ENCODE peak calls at places on chromosome 11, in nine cellular contexts. J, W, R, Q, U, L, M, P and Z are unnamed samples. For H3K27me3, the result is how much of the 10 kb centered on the place peaks cover.

GRCh38 chr11:107732327-107733051 is 20.6 kb upstream of the SLN start:
- DNase-seq in J (no peak), W (no peak), R (no peak), Q (no peak), U (no peak), L (no peak), M (no peak), P (no peak), Z (no peak)

GRCh38 chr11:88188251-88189030 is 13.2 kb upstream of the RAB38 start:
- DNase-seq in J (no peak), W (peak), R (no peak), Q (no peak), U (no peak), L (peak), M (no peak), P (no peak), Z (no peak)

GRCh38 chr11:27218498-27219038 is 144.4 kb downstream of the CCDC34 start:
- DNase-seq in J (peak), W (peak), R (no peak), Q (no peak), U (no peak), L (no peak), M (no peak), P (no peak), Z (peak)

GRCh38 chr11:117819096-117820040 is 5.2 kb downstream of the FXYD2 start:
- DNase-seq in J (peak), W (peak), R (no peak), Q (no peak), U (peak), L (peak), M (no peak), P (no peak), Z (no peak)

GRCh38 chr11:27293500-27294417 is 69.3 kb downstream of the CCDC34 start:
- DNase-seq in J (peak), W (peak), R (no peak), Q (no peak), U (no peak), L (no peak), M (no peak), P (no peak), Z (peak)

GRCh38 chr11:94020777-94021615 is at the start of gene HEPHL1:
- DNase-seq in J (peak), W (peak), R (no peak), Q (no peak), U (no peak), L (no peak), M (no peak), P (no peak), Z (peak)

GRCh38 chr11:79263001-79263400 is 177.8 kb downstream of the TENM4 start:
- DNase-seq in J (peak), W (peak), R (no peak), Q (no peak), U (no peak), L (no peak), M (no peak), P (no peak), Z (no peak)

GRCh38 chr11:44286268-44286880 is 23.6 kb downstream of the ALX4 start:
- DNase-seq in J (peak), W (peak), R (peak), Q (peak), U (peak), L (peak), M (no peak), P (no peak), Z (no peak)

GRCh38 chr11:122062763-122063162 is 53.3 kb downstream of the BLID start:
- DNase-seq in J (no peak), W (no peak), R (no peak), Q (no peak), U (no peak), L (no peak), M (no peak), P (no peak), Z (no peak)

GRCh38 chr11:116887909-116888556 is 50.6 kb upstream of the APOA1 start:
- DNase-seq in J (peak), W (peak), R (no peak), Q (no peak), U (no peak), L (no peak), M (no peak), P (no peak), Z (no peak)

GRCh38 chr11:8220261-8221024 is 43.2 kb downstream of the LMO1 start:
- DNase-seq in J (no peak), W (no peak), R (peak), Q (no peak), U (no peak), L (no peak), M (no peak), P (no peak), Z (no peak)

GRCh38 chr11:9615031-9615451 is 41.6 kb downstream of the WEE1 start:
- DNase-seq in J (peak), W (no peak), R (no peak), Q (no peak), U (no peak), L (no peak), M (no peak), P (no peak), Z (no peak)

GRCh38 chr11:15189189-15189588 is 74.5 kb downstream of the INSC start:
- DNase-seq in J (no peak), W (no peak), R (no peak), Q (no peak), U (no peak), L (no peak), M (no peak), P (no peak), Z (no peak)

GRCh38 chr11:14775897-14776296 is 116.1 kb downstream of the CYP2R1 start:
- DNase-seq in J (no peak), W (no peak), R (no peak), Q (no peak), U (no peak), L (no peak), M (no peak), P (no peak), Z (no peak)

GRCh38 chr11:8631395-8632110 is 37.5 kb upstream of the STK33 start:
- DNase-seq in J (peak), W (peak), R (no peak), Q (no peak), U (no peak), L (peak), M (no peak), P (no peak), Z (peak)

GRCh38 chr11:67632175-67632981 is 2.6 kb upstream of the NUDT8 start:
- DNase-seq in J (no peak), W (no peak), R (peak), Q (no peak), U (no peak), L (peak), M (no peak), P (no peak), Z (no peak)

GRCh38 chr11:313787-314547 is at the start of gene IFITM1:
- DNase-seq in J (peak), W (peak), R (peak), Q (peak), U (no peak), L (peak), M (peak), P (no peak), Z (peak)

GRCh38 chr11:67252831-67253239 is 13.4 kb upstream of the GRK2 start:
- DNase-seq in J (peak), W (peak), R (no peak), Q (no peak), U (no peak), L (no peak), M (no peak), P (no peak), Z (no peak)

GRCh38 chr11:130198964-130199363 is 39.4 kb downstream of the ST14 start:
- DNase-seq in J (no peak), W (no peak), R (no peak), Q (no peak), U (no peak), L (no peak), M (no peak), P (no peak), Z (no peak)

GRCh38 chr11:288328-289144 is at the start of gene PGGHG:
- DNase-seq in J (no peak), W (peak), R (peak), Q (peak), U (peak), L (peak), M (no peak), P (no peak), Z (no peak)

GRCh38 chr11:110050201-110050506 is 43.0 kb upstream of the ZC3H12C start:
- DNase-seq in J (no peak), W (no peak), R (no peak), Q (no peak), U (no peak), L (no peak), M (no peak), P (no peak), Z (no peak)

GRCh38 chr11:26442131-26442530 is 110.2 kb downstream of the ANO3 start:
- DNase-seq in J (peak), W (peak), R (no peak), Q (no peak), U (no peak), L (no peak), M (no peak), P (no peak), Z (peak)

GRCh38 chr11:17851697-17852096 is 117.1 kb downstream of the KCNC1 start:
- DNase-seq in J (no peak), W (no peak), R (no peak), Q (no peak), U (no peak), L (no peak), M (no peak), P (no peak), Z (no peak)

GRCh38 chr11:121449626-121450025 is 2.5 kb upstream of the SORL1 start:
- DNase-seq in J (no peak), W (no peak), R (no peak), Q (no peak), U (no peak), L (no peak), M (no peak), P (no peak), Z (no peak)

GRCh38 chr11:63680842-63681207 is 475 bp upstream of the RTN3 start:
- DNase-seq in J (no peak), W (peak), R (no peak), Q (no peak), U (no peak), L (peak), M (no peak), P (no peak), Z (no peak)

GRCh38 chr11:73236205-73236765 is 18.2 kb downstream of the P2RY2 start:
- DNase-seq in J (no peak), W (no peak), R (peak), Q (no peak), U (no peak), L (no peak), M (peak), P (no peak), Z (peak)

GRCh38 chr11:117076941-117077659 is 21.1 kb downstream of the SIK3 start:
- DNase-seq in J (no peak), W (no peak), R (no peak), Q (no peak), U (no peak), L (peak), M (no peak), P (no peak), Z (no peak)

GRCh38 chr11:118068206-118068944 is 8.5 kb upstream of the TMPRSS4 start:
- DNase-seq in J (no peak), W (no peak), R (no peak), Q (no peak), U (no peak), L (no peak), M (no peak), P (no peak), Z (no peak)

GRCh38 chr11:68896171-68896959 is 7.3 kb downstream of the MRPL21 start:
- DNase-seq in J (no peak), W (no peak), R (peak), Q (no peak), U (no peak), L (no peak), M (no peak), P (no peak), Z (no peak)

GRCh38 chr11:93648168-93648567 is 13.3 kb upstream of the CEP295 start:
- DNase-seq in J (peak), W (peak), R (no peak), Q (no peak), U (no peak), L (peak), M (no peak), P (no peak), Z (peak)

GRCh38 chr11:73195191-73196007 is 22.7 kb upstream of the P2RY2 start:
- DNase-seq in J (no peak), W (peak), R (no peak), Q (no peak), U (no peak), L (peak), M (peak), P (no peak), Z (peak)

GRCh38 chr11:104926771-104927470 is 28.7 kb upstream of the CASP12 start:
- DNase-seq in J (no peak), W (peak), R (no peak), Q (no peak), U (peak), L (no peak), M (no peak), P (no peak), Z (no peak)

GRCh38 chr11:121352301-121352891 is 59.8 kb downstream of the SC5D start:
- DNase-seq in J (no peak), W (no peak), R (no peak), Q (no peak), U (no peak), L (no peak), M (peak), P (no peak), Z (no peak)

GRCh38 chr11:97937501-97937900 is 1083.2 kb upstream of the CNTN5 start:
- DNase-seq in J (peak), W (peak), R (no peak), Q (no peak), U (no peak), L (no peak), M (no peak), P (no peak), Z (no peak)

GRCh38 chr11:101775033-101775432 is 139.8 kb upstream of the CEP126 start:
- DNase-seq in J (peak), W (no peak), R (no peak), Q (no peak), U (no peak), L (peak), M (no peak), P (no peak), Z (no peak)

GRCh38 chr11:11569936-11570491 is 51.8 kb downstream of the GALNT18 start:
- DNase-seq in J (no peak), W (no peak), R (peak), Q (no peak), U (peak), L (peak), M (peak), P (no peak), Z (peak)
- H3K27ac ChIP-seq in J (no peak), W (no peak), R (peak), Q (no peak), U (peak), L (no peak), M (no peak), P (peak), Z (peak)

DNA sequence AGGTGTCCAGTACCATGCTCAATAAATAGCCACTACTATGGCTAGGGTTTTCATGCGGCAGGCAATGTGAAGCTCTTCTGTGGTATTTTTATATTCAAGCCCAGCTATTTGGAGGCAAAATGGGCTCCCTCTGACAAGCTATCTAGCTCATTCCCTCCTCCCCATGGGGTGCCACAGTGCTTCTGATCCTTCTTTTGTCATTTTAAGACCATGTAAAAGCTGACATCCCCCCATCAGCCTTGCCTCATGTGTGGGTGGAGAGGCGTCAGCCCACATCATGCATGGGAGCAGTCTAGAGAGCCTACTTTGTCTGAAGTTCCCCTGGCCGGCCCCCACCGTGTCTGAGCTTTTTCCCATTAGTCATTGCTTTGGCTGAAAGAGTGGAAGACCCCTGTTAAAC is 59.8 kb downstream of the NAV2 start:
- DNase-seq in J (no peak), W (no peak), R (no peak), Q (no peak), U (no peak), L (no peak), M (no peak), P (no peak), Z (no peak)
- H3K27me3 ChIP-seq in J (under half), W (under half), R (under half), Q (under half), U (under half), L (under half), M (under half), P (under half), Z (under half)

DNA sequence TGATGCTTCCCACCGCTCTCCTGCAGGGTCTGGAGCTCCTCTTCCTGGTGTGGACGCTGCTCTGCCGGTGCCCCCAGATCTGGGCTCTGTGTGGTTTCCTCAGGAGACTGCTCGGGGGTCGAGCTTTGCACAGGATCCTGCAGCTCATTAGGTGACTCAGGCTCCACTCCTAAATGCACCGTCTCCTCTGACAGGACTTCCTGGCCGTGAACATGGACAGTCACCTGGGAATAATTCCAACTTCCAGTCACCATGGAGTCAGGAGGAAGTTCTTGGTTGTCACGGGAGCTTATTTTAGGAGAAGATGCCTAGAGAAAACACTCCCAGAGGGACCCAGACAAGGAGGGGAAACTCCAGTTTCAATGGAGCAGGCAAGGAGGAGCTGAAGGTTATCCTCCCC is 11.9 kb downstream of the ZNF202 start:
- DNase-seq in J (peak), W (no peak), R (no peak), Q (no peak), U (no peak), L (no peak), M (no peak), P (no peak), Z (no peak)
- H3K27ac ChIP-seq in J (no peak), W (no peak), R (no peak), Q (no peak), U (no peak), L (no peak), M (no peak), P (no peak), Z (no peak)

GRCh38 chr11:124864892-124865180 is 396 bp upstream of the ROBO3 start:
- DNase-seq in J (no peak), W (no peak), R (no peak), Q (no peak), U (no peak), L (no peak), M (no peak), P (no peak), Z (no peak)
- H3K27me3 ChIP-seq in J (half or more), W (half or more), R (half or more), Q (half or more), U (under half), L (half or more), M (under half), P (half or more), Z (half or more)

GRCh38 chr11:66081505-66081904 is 11.4 kb downstream of the PACS1 start:
- DNase-seq in J (no peak), W (peak), R (peak), Q (peak), U (no peak), L (peak), M (peak), P (no peak), Z (peak)

GRCh38 chr11:66087148-66087908 is 17.3 kb downstream of the PACS1 start:
- DNase-seq in J (no peak), W (no peak), R (no peak), Q (no peak), U (no peak), L (no peak), M (no peak), P (no peak), Z (no peak)

GRCh38 chr11:66082936-66083698 is 13.0 kb downstream of the PACS1 start:
- DNase-seq in J (no peak), W (peak), R (no peak), Q (no peak), U (no peak), L (no peak), M (no peak), P (no peak), Z (no peak)

GRCh38 chr11:66089067-66089466 is 19.0 kb downstream of the PACS1 start:
- DNase-seq in J (no peak), W (no peak), R (no peak), Q (no peak), U (no peak), L (no peak), M (no peak), P (no peak), Z (no peak)

DNA sequence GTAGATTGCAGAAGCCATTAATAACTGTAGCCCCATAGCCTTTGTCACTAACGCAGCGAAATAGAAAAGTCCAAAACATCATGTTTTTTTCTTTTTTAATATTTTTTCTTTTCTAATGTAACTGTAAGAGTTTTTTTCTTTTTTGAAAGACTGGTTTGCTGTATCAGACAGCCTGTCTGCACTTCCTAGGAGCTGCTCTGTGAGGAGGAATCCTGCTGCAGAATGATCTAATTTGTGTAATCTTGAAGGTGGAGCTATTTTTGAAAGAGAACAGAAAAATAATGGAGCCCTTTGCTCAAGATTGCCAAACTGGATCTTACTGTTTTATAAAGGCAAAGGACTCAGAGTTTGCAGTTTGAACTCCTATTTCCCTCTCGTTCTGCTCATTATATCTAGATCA is 15.0 kb downstream of the PACS1 start:
- DNase-seq in J (no peak), W (no peak), R (no peak), Q (no peak), U (no peak), L (no peak), M (no peak), P (no peak), Z (no peak)
- H3K27ac ChIP-seq in J (no peak), W (no peak), R (peak), Q (no peak), U (no peak), L (no peak), M (no peak), P (no peak), Z (no peak)

DNA sequence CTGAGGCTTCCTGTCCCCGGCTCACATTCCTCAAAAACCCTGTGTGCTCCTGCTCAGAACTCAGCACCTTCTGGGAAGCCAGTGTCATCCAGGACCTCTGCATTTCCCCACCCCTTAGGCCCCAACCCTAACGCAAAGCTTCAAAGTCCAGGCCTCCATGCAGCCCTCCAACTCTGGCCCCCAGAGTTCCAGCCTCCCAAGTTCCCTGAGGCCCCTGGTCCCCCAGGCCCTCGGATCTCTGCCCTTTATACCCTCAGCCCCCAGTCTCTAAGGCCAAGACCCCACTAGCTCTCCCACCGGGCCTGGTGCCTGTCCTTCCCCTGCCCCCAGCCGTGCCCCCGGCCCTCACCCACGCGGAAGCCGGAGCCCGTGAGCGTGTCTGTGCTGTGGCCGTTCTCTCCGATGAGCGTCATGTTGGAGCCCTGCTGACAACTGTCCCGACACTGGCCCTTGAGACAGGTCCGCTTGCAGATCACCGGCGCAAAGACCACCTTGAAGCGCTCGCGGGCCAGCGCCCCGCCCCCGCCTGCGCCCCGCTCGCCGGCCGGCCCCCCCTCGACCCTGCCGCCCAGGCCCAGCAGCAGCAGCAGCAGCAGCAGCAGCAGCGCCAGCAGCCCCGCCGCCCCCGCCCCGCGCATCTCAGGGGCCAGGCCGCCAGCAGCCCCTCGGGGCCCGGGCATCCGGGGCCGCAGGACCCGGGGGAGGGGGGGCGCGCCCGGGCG is 718 bp downstream of the LTBP3 start:
- DNase-seq in J (no peak), W (no peak), R (peak), Q (no peak), U (no peak), L (no peak), M (no peak), P (no peak), Z (no peak)
- H3K27me3 ChIP-seq in J (under half), W (under half), R (under half), Q (under half), U (under half), L (under half), M (under half), P (under half), Z (under half)

GRCh38 chr11:134041349-134041748 is 27.5 kb upstream of the JAM3 start:
- DNase-seq in J (no peak), W (no peak), R (no peak), Q (no peak), U (no peak), L (no peak), M (no peak), P (no peak), Z (no peak)

GRCh38 chr11:134039726-134040385 is 29.0 kb upstream of the JAM3 start:
- DNase-seq in J (no peak), W (no peak), R (peak), Q (no peak), U (no peak), L (no peak), M (no peak), P (no peak), Z (no peak)

GRCh38 chr11:134040386-134041297 is 28.2 kb upstream of the JAM3 start:
- DNase-seq in J (peak), W (peak), R (peak), Q (no peak), U (no peak), L (peak), M (no peak), P (no peak), Z (no peak)

GRCh38 chr11:134037093-134037908 is 31.6 kb upstream of the JAM3 start:
- DNase-seq in J (peak), W (peak), R (peak), Q (peak), U (peak), L (peak), M (peak), P (peak), Z (no peak)

GRCh38 chr11:134038897-134039470 is 29.9 kb upstream of the JAM3 start:
- DNase-seq in J (peak), W (peak), R (no peak), Q (no peak), U (no peak), L (peak), M (no peak), P (no peak), Z (no peak)
- H3K27ac ChIP-seq in J (no peak), W (no peak), R (no peak), Q (no peak), U (peak), L (peak), M (peak), P (peak), Z (no peak)